ENCODE peak calls at places on chromosome 4, in eight cellular contexts. T is left lung, H is H9, A is HCT116, P is colonic mucosa, S is fibroblast of lung, N is thyroid gland, W is mammary epithelial cell. V is an unnamed sample.

GRCh38 chr4:85368932-85369331 is 106.0 kb upstream of the ARHGAP24 start:
- DNase-seq in P (no peak), N (no peak), T (no peak), A (no peak), W (no peak), H (no peak), S (no peak), V (no peak)

GRCh38 chr4:151992755-151993154 is 231.9 kb upstream of the GATB start:
- DNase-seq in T (no peak), S (no peak), H (no peak), P (no peak), N (no peak), A (no peak), W (no peak), V (no peak)

GRCh38 chr4:77026322-77026704 is 49.5 kb downstream of the CCNI start:
- DNase-seq in A (no peak), H (no peak), N (no peak), S (no peak), T (no peak), W (no peak), P (no peak), V (no peak)

GRCh38 chr4:11487139-11487538 is 58.4 kb upstream of the HS3ST1 start:
- DNase-seq in S (no peak), N (no peak), H (no peak), P (no peak), A (no peak), W (no peak), T (no peak), V (no peak)

GRCh38 chr4:121070696-121071639 is 1.4 kb downstream of the NDNF start:
- DNase-seq in A (no peak), H (peak; percentile 79), S (peak; percentile 39), N (peak; percentile 28), W (no peak), P (peak; percentile 73), T (peak; percentile 81), V (peak; percentile 28)

GRCh38 chr4:170589597-170590191 is 499.9 kb upstream of the AADAT start:
- DNase-seq in W (peak; percentile 54), H (no peak), T (no peak), A (peak; percentile 51), N (no peak), S (peak; percentile 14), P (no peak), V (no peak)

GRCh38 chr4:152000518-152000917 is 239.7 kb upstream of the GATB start:
- DNase-seq in P (no peak), H (no peak), S (no peak), T (no peak), A (no peak), W (no peak), N (no peak), V (no peak)

GRCh38 chr4:168859100-168859499 is 151.0 kb downstream of the CBR4 start:
- DNase-seq in P (no peak), H (no peak), W (no peak), A (no peak), S (no peak), N (no peak), T (no peak), V (no peak)

GRCh38 chr4:159292137-159292896 is 189.4 kb downstream of the RAPGEF2 start:
- DNase-seq in W (no peak), N (no peak), H (no peak), A (no peak), T (no peak), S (no peak), P (no peak), V (no peak)

GRCh38 chr4:48909697-48910096 is 3.1 kb upstream of the OCIAD2 start:
- DNase-seq in T (no peak), N (peak; percentile 82), S (peak; percentile 99), P (no peak), H (peak; percentile 44), A (peak; percentile 92), W (peak; percentile 99), V (no peak)

GRCh38 chr4:76251448-76252270 is at the start of gene FAM47E:
- DNase-seq in W (peak; percentile 56), S (peak; percentile 36), A (no peak), N (peak; percentile 92), T (peak; percentile 93), P (peak; percentile 76), H (peak; percentile 96), V (peak; percentile 97)

GRCh38 chr4:20249333-20249732 is 2.4 kb upstream of the SLIT2 start:
- DNase-seq in W (no peak), P (no peak), T (no peak), S (peak; percentile 50), A (peak; percentile 12), N (no peak), H (no peak), V (no peak)

GRCh38 chr4:23614284-23614892 is 275.5 kb downstream of the PPARGC1A start:
- DNase-seq in T (no peak), A (no peak), S (peak; percentile 61), W (peak; percentile 0), N (peak; percentile 8), P (no peak), H (peak; percentile 62), V (no peak)
- TF ChIP-seq CTCF in T (no peak), A (no peak), S (peak; percentile 26), W (no peak), N (peak; percentile 37), P (no peak), H (peak; percentile 60), V (no peak)

GRCh38 chr4:153521467-153521866 is 55.3 kb downstream of the TMEM131L start:
- DNase-seq in A (no peak), P (peak; percentile 11), N (no peak), T (no peak), W (no peak), H (no peak), S (no peak), V (no peak)
- H3K27ac ChIP-seq in A (no peak overlapping the region), P (no peak overlapping the region), N (no peak overlapping the region), T (peak overlapping the region; percentile 60), W (no peak overlapping the region), H (no peak overlapping the region), S (no peak overlapping the region), V (no peak overlapping the region)

DNA sequence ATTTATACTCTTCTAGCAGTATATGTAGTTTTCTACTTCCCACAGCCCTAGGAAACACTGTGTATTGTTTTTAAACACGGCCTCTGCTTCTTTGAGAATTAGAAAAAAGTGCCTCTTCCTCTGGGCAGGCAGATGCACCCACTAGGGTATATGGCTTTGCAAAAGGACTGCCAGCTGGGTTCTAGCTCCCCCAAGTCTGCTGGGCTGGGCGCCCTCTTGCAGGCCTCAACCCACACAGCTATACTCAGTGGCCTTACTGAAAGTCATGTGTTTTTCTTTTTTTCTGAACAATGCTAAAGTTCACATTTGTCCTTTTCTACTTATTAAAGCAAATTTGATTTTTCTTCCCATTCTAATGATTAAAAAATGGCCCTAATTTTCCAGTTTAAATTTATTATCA is 35.5 kb upstream of the BMPR1B start:
- DNase-seq in S (no peak), A (no peak), W (no peak), P (no peak), H (no peak), T (no peak), N (no peak), V (no peak)
- H3K4me1 ChIP-seq in S (no peaks in the 10 kb centered on the region), A (no peaks in the 10 kb centered on the region), W (no peaks in the 10 kb centered on the region), P (no peaks in the 10 kb centered on the region), H (no peaks in the 10 kb centered on the region), T (no peaks in the 10 kb centered on the region), N (no peaks in the 10 kb centered on the region), V (peaks cover 17% of the 10 kb centered on the region)

DNA sequence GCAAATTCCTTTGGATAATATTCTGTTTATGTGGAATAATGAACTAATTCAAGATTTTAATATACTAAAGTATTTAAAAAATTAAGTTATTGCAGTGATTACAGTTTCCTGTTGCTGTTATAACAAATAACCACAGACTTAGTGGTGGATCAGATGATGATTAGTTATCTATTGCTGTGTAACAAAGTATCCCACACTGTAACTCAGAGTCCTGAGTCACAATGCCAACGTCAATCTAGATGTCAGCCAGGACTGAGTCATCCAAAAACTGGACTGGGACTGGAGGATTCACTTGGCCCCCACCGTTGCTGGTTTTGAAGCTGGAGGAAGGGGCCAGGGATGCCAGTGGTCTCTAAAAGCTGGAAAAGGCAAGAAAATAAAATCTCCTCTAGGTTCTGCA is 148.1 kb upstream of the SLC7A11 start:
- DNase-seq in T (no peak), H (no peak), N (no peak), S (peak; percentile 41), W (peak; percentile 38), P (no peak), A (no peak), V (no peak)
- TF ChIP-seq CTCF in T (no peak), H (no peak), N (no peak), S (no peak), W (no peak), P (no peak), A (no peak), V (no peak)